ENCODE peak calls at places on chromosome 14, in six cellular contexts. One of them, this sample, is unnamed.

GRCh38 chr14:74085047-74085637 is 386 bp downstream of the LIN52 start:
- DNase-seq in activated CD4-positive, alpha-beta T cell treated with anti-CD3 and anti-CD28 coated beads, Interleukin-2, amount 10 ng/mL, durations not matched to agents 7 days and 5 days: peak
- DNase-seq in H7: peak
- DNase-seq in stimulated activated CD8-positive, alpha-beta memory T cell treated with anti-CD3 and anti-CD28 coated beads, Interleukin-2, amount 100 ng/mL, for 1 hour: peak
- DNase-seq in mesothelial cell of epicardium: no peak
- DNase-seq in cardiac muscle cell: peak
- DNase-seq in this sample: no peak

GRCh38 chr14:98404811-98405210 is 867.2 kb downstream of the BCL11B start:
- DNase-seq in H7: no peak
- DNase-seq in mesothelial cell of epicardium: no peak
- DNase-seq in cardiac muscle cell: no peak
- DNase-seq in activated CD4-positive, alpha-beta T cell treated with anti-CD3 and anti-CD28 coated beads, Interleukin-2, amount 10 ng/mL, durations not matched to agents 7 days and 5 days: no peak
- DNase-seq in stimulated activated CD8-positive, alpha-beta memory T cell treated with anti-CD3 and anti-CD28 coated beads, Interleukin-2, amount 100 ng/mL, for 1 hour: no peak
- DNase-seq in this sample: no peak

GRCh38 chr14:96162741-96163140 is 41.9 kb upstream of the BDKRB2 start:
- DNase-seq in activated CD4-positive, alpha-beta T cell treated with anti-CD3 and anti-CD28 coated beads, Interleukin-2, amount 10 ng/mL, durations not matched to agents 7 days and 5 days: no peak
- DNase-seq in stimulated activated CD8-positive, alpha-beta memory T cell treated with anti-CD3 and anti-CD28 coated beads, Interleukin-2, amount 100 ng/mL, for 1 hour: no peak
- DNase-seq in mesothelial cell of epicardium: no peak
- DNase-seq in cardiac muscle cell: no peak
- DNase-seq in H7: no peak
- DNase-seq in this sample: no peak

GRCh38 chr14:80901260-80901659 is 40.3 kb downstream of the CEP128 start:
- DNase-seq in cardiac muscle cell: no peak
- DNase-seq in mesothelial cell of epicardium: no peak
- DNase-seq in activated CD4-positive, alpha-beta T cell treated with anti-CD3 and anti-CD28 coated beads, Interleukin-2, amount 10 ng/mL, durations not matched to agents 7 days and 5 days: no peak
- DNase-seq in H7: no peak
- DNase-seq in stimulated activated CD8-positive, alpha-beta memory T cell treated with anti-CD3 and anti-CD28 coated beads, Interleukin-2, amount 100 ng/mL, for 1 hour: no peak
- DNase-seq in this sample: no peak

GRCh38 chr14:72559669-72560068 is 334.2 kb downstream of the DPF3 start:
- DNase-seq in H7: no peak
- DNase-seq in cardiac muscle cell: no peak
- DNase-seq in stimulated activated CD8-positive, alpha-beta memory T cell treated with anti-CD3 and anti-CD28 coated beads, Interleukin-2, amount 100 ng/mL, for 1 hour: no peak
- DNase-seq in mesothelial cell of epicardium: no peak
- DNase-seq in activated CD4-positive, alpha-beta T cell treated with anti-CD3 and anti-CD28 coated beads, Interleukin-2, amount 10 ng/mL, durations not matched to agents 7 days and 5 days: no peak
- DNase-seq in this sample: no peak

GRCh38 chr14:91249841-91250616 is 5.5 kb upstream of the GPR68 start:
- DNase-seq in stimulated activated CD8-positive, alpha-beta memory T cell treated with anti-CD3 and anti-CD28 coated beads, Interleukin-2, amount 100 ng/mL, for 1 hour: no peak
- DNase-seq in mesothelial cell of epicardium: no peak
- DNase-seq in H7: peak
- DNase-seq in activated CD4-positive, alpha-beta T cell treated with anti-CD3 and anti-CD28 coated beads, Interleukin-2, amount 10 ng/mL, durations not matched to agents 7 days and 5 days: peak
- DNase-seq in cardiac muscle cell: no peak
- DNase-seq in this sample: peak

GRCh38 chr14:79670811-79671210 is 540.5 kb downstream of the DIO2 start:
- DNase-seq in cardiac muscle cell: no peak
- DNase-seq in H7: no peak
- DNase-seq in stimulated activated CD8-positive, alpha-beta memory T cell treated with anti-CD3 and anti-CD28 coated beads, Interleukin-2, amount 100 ng/mL, for 1 hour: no peak
- DNase-seq in mesothelial cell of epicardium: no peak
- DNase-seq in activated CD4-positive, alpha-beta T cell treated with anti-CD3 and anti-CD28 coated beads, Interleukin-2, amount 10 ng/mL, durations not matched to agents 7 days and 5 days: no peak
- DNase-seq in this sample: no peak

GRCh38 chr14:50319293-50319692 is 7.2 kb downstream of the DMAC2L start:
- DNase-seq in mesothelial cell of epicardium: no peak
- DNase-seq in activated CD4-positive, alpha-beta T cell treated with anti-CD3 and anti-CD28 coated beads, Interleukin-2, amount 10 ng/mL, durations not matched to agents 7 days and 5 days: no peak
- DNase-seq in H7: no peak
- DNase-seq in cardiac muscle cell: no peak
- DNase-seq in stimulated activated CD8-positive, alpha-beta memory T cell treated with anti-CD3 and anti-CD28 coated beads, Interleukin-2, amount 100 ng/mL, for 1 hour: no peak
- DNase-seq in this sample: no peak

GRCh38 chr14:89027097-89027740 is 202.8 kb downstream of the TTC8 start:
- DNase-seq in mesothelial cell of epicardium: peak
- DNase-seq in stimulated activated CD8-positive, alpha-beta memory T cell treated with anti-CD3 and anti-CD28 coated beads, Interleukin-2, amount 100 ng/mL, for 1 hour: peak
- DNase-seq in H7: peak
- DNase-seq in cardiac muscle cell: peak
- DNase-seq in activated CD4-positive, alpha-beta T cell treated with anti-CD3 and anti-CD28 coated beads, Interleukin-2, amount 10 ng/mL, durations not matched to agents 7 days and 5 days: peak
- DNase-seq in this sample: peak

GRCh38 chr14:59530349-59530748 is 46.0 kb downstream of the JKAMP start:
- DNase-seq in stimulated activated CD8-positive, alpha-beta memory T cell treated with anti-CD3 and anti-CD28 coated beads, Interleukin-2, amount 100 ng/mL, for 1 hour: no peak
- DNase-seq in mesothelial cell of epicardium: no peak
- DNase-seq in H7: no peak
- DNase-seq in cardiac muscle cell: no peak
- DNase-seq in activated CD4-positive, alpha-beta T cell treated with anti-CD3 and anti-CD28 coated beads, Interleukin-2, amount 10 ng/mL, durations not matched to agents 7 days and 5 days: no peak
- DNase-seq in this sample: no peak

GRCh38 chr14:91293281-91293680 is 48.8 kb upstream of the GPR68 start:
- DNase-seq in H7: peak
- DNase-seq in stimulated activated CD8-positive, alpha-beta memory T cell treated with anti-CD3 and anti-CD28 coated beads, Interleukin-2, amount 100 ng/mL, for 1 hour: no peak
- DNase-seq in mesothelial cell of epicardium: no peak
- DNase-seq in cardiac muscle cell: no peak
- DNase-seq in activated CD4-positive, alpha-beta T cell treated with anti-CD3 and anti-CD28 coated beads, Interleukin-2, amount 10 ng/mL, durations not matched to agents 7 days and 5 days: no peak
- DNase-seq in this sample: no peak

GRCh38 chr14:88013750-88014349 is 8.9 kb downstream of the GPR65 start:
- DNase-seq in cardiac muscle cell: peak
- DNase-seq in mesothelial cell of epicardium: peak
- DNase-seq in stimulated activated CD8-positive, alpha-beta memory T cell treated with anti-CD3 and anti-CD28 coated beads, Interleukin-2, amount 100 ng/mL, for 1 hour: no peak
- DNase-seq in H7: peak
- DNase-seq in activated CD4-positive, alpha-beta T cell treated with anti-CD3 and anti-CD28 coated beads, Interleukin-2, amount 10 ng/mL, durations not matched to agents 7 days and 5 days: peak
- DNase-seq in this sample: peak

GRCh38 chr14:59419383-59419782 is 45.8 kb downstream of the GPR135 start:
- DNase-seq in stimulated activated CD8-positive, alpha-beta memory T cell treated with anti-CD3 and anti-CD28 coated beads, Interleukin-2, amount 100 ng/mL, for 1 hour: no peak
- DNase-seq in cardiac muscle cell: no peak
- DNase-seq in mesothelial cell of epicardium: no peak
- DNase-seq in activated CD4-positive, alpha-beta T cell treated with anti-CD3 and anti-CD28 coated beads, Interleukin-2, amount 10 ng/mL, durations not matched to agents 7 days and 5 days: no peak
- DNase-seq in H7: no peak
- DNase-seq in this sample: no peak

GRCh38 chr14:99779751-99780150 is 13.5 kb upstream of the EML1 start:
- DNase-seq in mesothelial cell of epicardium: no peak
- DNase-seq in cardiac muscle cell: no peak
- DNase-seq in stimulated activated CD8-positive, alpha-beta memory T cell treated with anti-CD3 and anti-CD28 coated beads, Interleukin-2, amount 100 ng/mL, for 1 hour: no peak
- DNase-seq in H7: no peak
- DNase-seq in activated CD4-positive, alpha-beta T cell treated with anti-CD3 and anti-CD28 coated beads, Interleukin-2, amount 10 ng/mL, durations not matched to agents 7 days and 5 days: no peak
- DNase-seq in this sample: no peak

GRCh38 chr14:105748204-105748578 is 221.8 kb downstream of the TMEM121 start:
- DNase-seq in cardiac muscle cell: no peak
- DNase-seq in mesothelial cell of epicardium: no peak
- DNase-seq in stimulated activated CD8-positive, alpha-beta memory T cell treated with anti-CD3 and anti-CD28 coated beads, Interleukin-2, amount 100 ng/mL, for 1 hour: no peak
- DNase-seq in H7: no peak
- DNase-seq in activated CD4-positive, alpha-beta T cell treated with anti-CD3 and anti-CD28 coated beads, Interleukin-2, amount 10 ng/mL, durations not matched to agents 7 days and 5 days: no peak
- DNase-seq in this sample: no peak

GRCh38 chr14:67764496-67764895 is 51.9 kb downstream of the ZFYVE26 start:
- DNase-seq in H7: no peak
- DNase-seq in mesothelial cell of epicardium: no peak
- DNase-seq in stimulated activated CD8-positive, alpha-beta memory T cell treated with anti-CD3 and anti-CD28 coated beads, Interleukin-2, amount 100 ng/mL, for 1 hour: no peak
- DNase-seq in cardiac muscle cell: no peak
- DNase-seq in activated CD4-positive, alpha-beta T cell treated with anti-CD3 and anti-CD28 coated beads, Interleukin-2, amount 10 ng/mL, durations not matched to agents 7 days and 5 days: no peak
- DNase-seq in this sample: no peak

GRCh38 chr14:63996016-63996415 is 143.2 kb downstream of the SYNE2 start:
- DNase-seq in mesothelial cell of epicardium: no peak
- DNase-seq in H7: no peak
- DNase-seq in stimulated activated CD8-positive, alpha-beta memory T cell treated with anti-CD3 and anti-CD28 coated beads, Interleukin-2, amount 100 ng/mL, for 1 hour: no peak
- DNase-seq in cardiac muscle cell: no peak
- DNase-seq in activated CD4-positive, alpha-beta T cell treated with anti-CD3 and anti-CD28 coated beads, Interleukin-2, amount 10 ng/mL, durations not matched to agents 7 days and 5 days: no peak
- DNase-seq in this sample: no peak

GRCh38 chr14:99990268-99991170 is 74.7 kb upstream of the EVL start:
- DNase-seq in stimulated activated CD8-positive, alpha-beta memory T cell treated with anti-CD3 and anti-CD28 coated beads, Interleukin-2, amount 100 ng/mL, for 1 hour: no peak
- DNase-seq in H7: no peak
- DNase-seq in activated CD4-positive, alpha-beta T cell treated with anti-CD3 and anti-CD28 coated beads, Interleukin-2, amount 10 ng/mL, durations not matched to agents 7 days and 5 days: no peak
- DNase-seq in mesothelial cell of epicardium: no peak
- DNase-seq in cardiac muscle cell: no peak
- DNase-seq in this sample: no peak

GRCh38 chr14:38866461-38866860 is 236.6 kb downstream of the SEC23A start:
- DNase-seq in cardiac muscle cell: no peak
- DNase-seq in activated CD4-positive, alpha-beta T cell treated with anti-CD3 and anti-CD28 coated beads, Interleukin-2, amount 10 ng/mL, durations not matched to agents 7 days and 5 days: no peak
- DNase-seq in H7: no peak
- DNase-seq in stimulated activated CD8-positive, alpha-beta memory T cell treated with anti-CD3 and anti-CD28 coated beads, Interleukin-2, amount 100 ng/mL, for 1 hour: no peak
- DNase-seq in mesothelial cell of epicardium: no peak
- DNase-seq in this sample: peak

GRCh38 chr14:91396959-91397815 is 20.4 kb downstream of the CCDC88C start:
- DNase-seq in stimulated activated CD8-positive, alpha-beta memory T cell treated with anti-CD3 and anti-CD28 coated beads, Interleukin-2, amount 100 ng/mL, for 1 hour: no peak
- DNase-seq in mesothelial cell of epicardium: no peak
- DNase-seq in H7: peak
- DNase-seq in activated CD4-positive, alpha-beta T cell treated with anti-CD3 and anti-CD28 coated beads, Interleukin-2, amount 10 ng/mL, durations not matched to agents 7 days and 5 days: peak
- DNase-seq in cardiac muscle cell: no peak
- DNase-seq in this sample: no peak

GRCh38 chr14:41606249-41607118 is at the start of gene LRFN5:
- DNase-seq in stimulated activated CD8-positive, alpha-beta memory T cell treated with anti-CD3 and anti-CD28 coated beads, Interleukin-2, amount 100 ng/mL, for 1 hour: no peak
- DNase-seq in H7: peak
- DNase-seq in activated CD4-positive, alpha-beta T cell treated with anti-CD3 and anti-CD28 coated beads, Interleukin-2, amount 10 ng/mL, durations not matched to agents 7 days and 5 days: no peak
- DNase-seq in cardiac muscle cell: peak
- DNase-seq in mesothelial cell of epicardium: peak
- DNase-seq in this sample: no peak